ENCODE peak calls at places on chromosomes 16 and 17, in seven cellular contexts. M, G, P, F, Z, B and O are unnamed samples.

GRCh38 chr16:80946481-80946880 is 60.2 kb downstream of the CMC2 start:
- DNase-seq in M (no peak), G (no peak), P (no peak), F (no peak), Z (no peak), B (no peak), O (no peak)

GRCh38 chr16:14354561-14355351 is 275.3 kb downstream of the PARN start:
- DNase-seq in M (no peak), G (peak), P (no peak), F (no peak), Z (no peak), B (no peak), O (peak)

GRCh38 chr16:79847569-79847968 is 247.0 kb upstream of the MAF start:
- DNase-seq in M (no peak), G (no peak), P (no peak), F (no peak), Z (no peak), B (no peak), O (no peak)

GRCh38 chr16:17032332-17032731 is 438.4 kb downstream of the XYLT1 start:
- DNase-seq in M (no peak), G (no peak), P (no peak), F (no peak), Z (no peak), B (no peak), O (no peak)

GRCh38 chr16:11309895-11310633 is 28.9 kb upstream of the PRM1 start:
- DNase-seq in M (no peak), G (peak), P (no peak), F (peak), Z (peak), B (no peak), O (no peak)

GRCh38 chr16:15768201-15768600 is 88.6 kb downstream of the MYH11 start:
- DNase-seq in M (no peak), G (no peak), P (no peak), F (no peak), Z (no peak), B (no peak), O (no peak)

GRCh38 chr17:62631936-62632924 is 4.8 kb downstream of the MRC2 start:
- DNase-seq in M (no peak), G (no peak), P (no peak), F (no peak), Z (no peak), B (no peak), O (no peak)

GRCh38 chr16:19524356-19524865 is 669 bp downstream of the CCP110 start:
- DNase-seq in M (peak), G (no peak), P (no peak), F (peak), Z (no peak), B (no peak), O (no peak)

GRCh38 chr17:75367312-75367711 is 38.2 kb downstream of the GRB2 start:
- DNase-seq in M (peak), G (no peak), P (peak), F (no peak), Z (no peak), B (peak), O (no peak)

GRCh38 chr17:145671-146541 is 8.5 kb downstream of the SCGB1C2 start:
- DNase-seq in M (no peak), G (no peak), P (no peak), F (no peak), Z (no peak), B (no peak), O (no peak)

GRCh38 chr16:14308357-14308723 is 237.2 kb downstream of the MRTFB start:
- DNase-seq in M (no peak), G (no peak), P (no peak), F (no peak), Z (no peak), B (no peak), O (no peak)

GRCh38 chr17:339193-340061 is 13.2 kb downstream of the RPH3AL start:
- DNase-seq in M (no peak), G (no peak), P (no peak), F (no peak), Z (no peak), B (no peak), O (no peak)

GRCh38 chr17:82339634-82340580 is 6.3 kb upstream of the SECTM1 start:
- DNase-seq in M (peak), G (no peak), P (no peak), F (peak), Z (no peak), B (no peak), O (no peak)
- H3K4me3 ChIP-seq in M (peak), G (no peak), P (peak), F (no peak), Z (peak), B (peak), O (peak)

GRCh38 chr16:8685617-8686016 is 11.2 kb downstream of the ABAT start:
- DNase-seq in M (no peak), G (no peak), P (no peak), F (no peak), Z (no peak), B (no peak), O (no peak)

GRCh38 chr16:8686031-8686621 is 11.7 kb downstream of the ABAT start:
- DNase-seq in M (no peak), G (no peak), P (peak), F (no peak), Z (no peak), B (no peak), O (no peak)

GRCh38 chr16:8686879-8687278 is 12.5 kb downstream of the ABAT start:
- DNase-seq in M (no peak), G (no peak), P (no peak), F (no peak), Z (no peak), B (no peak), O (no peak)

GRCh38 chr16:8682551-8683259 is 8.3 kb downstream of the ABAT start:
- DNase-seq in M (no peak), G (no peak), P (no peak), F (no peak), Z (no peak), B (no peak), O (no peak)

GRCh38 chr16:8683640-8684039 is 9.2 kb downstream of the ABAT start:
- DNase-seq in M (no peak), G (no peak), P (no peak), F (no peak), Z (no peak), B (no peak), O (no peak)
- TF ChIP-seq CTCF in M (no peak), G (no peak), P (no peak), F (no peak), Z (no peak), B (no peak), O (no peak)

GRCh38 chr17:77144227-77144626 is 3.5 kb downstream of the SEC14L1 start:
- DNase-seq in M (no peak), G (peak), P (no peak), F (no peak), Z (no peak), B (no peak), O (no peak)

GRCh38 chr17:77141846-77142449 is 1.2 kb downstream of the SEC14L1 start:
- DNase-seq in M (no peak), G (no peak), P (peak), F (no peak), Z (no peak), B (peak), O (no peak)

GRCh38 chr17:77140878-77141767 is at the start of gene SEC14L1:
- DNase-seq in M (no peak), G (peak), P (peak), F (peak), Z (peak), B (peak), O (peak)

GRCh38 chr17:77143306-77143705 is 2.5 kb downstream of the SEC14L1 start:
- DNase-seq in M (no peak), G (no peak), P (no peak), F (no peak), Z (no peak), B (no peak), O (no peak)

GRCh38 chr17:77142689-77143088 is 1.9 kb downstream of the SEC14L1 start:
- DNase-seq in M (no peak), G (no peak), P (peak), F (no peak), Z (no peak), B (no peak), O (no peak)
- H3K4me3 ChIP-seq in M (no peak), G (peak), P (peak), F (no peak), Z (no peak), B (no peak), O (no peak)

GRCh38 chr17:81553616-81554181 is 1.5 kb upstream of the FAAP100 start:
- DNase-seq in M (peak), G (no peak), P (peak), F (peak), Z (no peak), B (peak), O (peak)
- TF ChIP-seq CTCF in M (no peak), G (no peak), P (no peak), F (no peak), Z (no peak), B (no peak), O (no peak)

GRCh38 chr17:50146230-50146926 is 4.1 kb downstream of the PPP1R9B start:
- DNase-seq in M (no peak), G (no peak), P (no peak), F (no peak), Z (no peak), B (no peak), O (no peak)
- H3K4me3 ChIP-seq in M (no peak), G (peak), P (peak), F (peak), Z (peak), B (peak), O (peak)

GRCh38 chr17:49691086-49691676 is 13.3 kb upstream of the SPOP start:
- DNase-seq in M (no peak), G (no peak), P (no peak), F (no peak), Z (no peak), B (peak), O (peak)
- TF ChIP-seq CTCF in M (no peak), G (no peak), P (no peak), F (no peak), Z (no peak), B (no peak), O (no peak)

DNA sequence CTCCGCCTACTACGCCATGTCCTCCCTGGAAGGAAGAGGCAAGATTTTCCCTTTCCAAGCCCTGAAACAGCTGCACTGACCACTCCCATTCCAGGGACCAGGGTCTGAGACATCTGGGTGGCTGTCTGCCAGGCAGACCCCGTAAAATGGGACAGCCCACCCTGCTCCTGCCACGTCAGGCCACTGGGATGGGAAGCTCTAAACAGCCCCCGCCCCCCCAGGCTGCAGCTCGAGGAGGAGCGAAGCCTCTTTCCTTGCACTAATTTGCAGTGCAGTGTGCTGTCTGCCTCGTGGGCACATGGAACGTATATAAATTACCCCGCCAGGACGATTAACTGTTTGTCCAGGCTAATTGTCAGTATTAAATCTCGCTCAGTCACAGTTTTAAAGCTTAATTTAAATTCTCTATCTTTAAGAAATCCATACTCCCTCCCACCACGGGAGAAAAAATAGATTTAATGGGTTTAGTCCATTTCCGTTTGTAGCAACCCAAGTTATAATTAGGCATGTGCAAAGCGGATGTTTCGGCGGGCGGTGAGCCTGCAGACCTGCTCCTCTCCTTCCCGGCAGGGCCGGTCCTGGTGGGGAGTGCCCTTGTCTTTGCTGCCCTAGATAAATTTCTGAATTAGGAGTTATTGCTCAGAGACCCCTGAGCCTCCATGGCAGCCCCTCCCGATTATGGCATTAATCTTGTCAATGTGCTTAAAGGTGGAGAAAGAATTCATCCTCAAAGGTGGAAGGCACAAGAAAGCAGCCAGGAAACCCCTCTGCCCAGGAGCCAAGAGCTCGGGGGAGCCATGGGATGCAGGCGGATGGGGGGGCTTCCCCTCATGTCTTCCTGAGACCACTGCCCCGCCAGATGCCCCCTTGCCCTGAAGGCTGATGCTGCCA is 268.0 kb upstream of the TNRC6C start:
- DNase-seq in M (no peak), G (no peak), P (peak), F (no peak), Z (no peak), B (no peak), O (no peak)
- H3K4me3 ChIP-seq in M (no peak), G (no peak), P (no peak), F (no peak), Z (no peak), B (no peak), O (no peak)